ENCODE peak calls at places on chromosome 16, in eight cellular contexts. W is AG04450, J is natural killer cell, X is lung, L is lower leg skin, Y is NCI-H1105 treated with DMSO at 0.1 percent for 48 hours, B is GM04504, M is SW 1271. F is an unnamed sample.

GRCh38 chr16:55510185-55510805 is 1.4 kb downstream of the LPCAT2 start:
- DNase-seq in W (no peak), J (no peak), X (no peak), L (no peak), Y (no peak), B (no peak), M (no peak), F (no peak)

GRCh38 chr16:3458852-3459361 is 15.4 kb downstream of the NAA60 start:
- DNase-seq in W (no peak), J (no peak), X (peak), L (no peak), Y (no peak), B (no peak), M (no peak), F (no peak)

GRCh38 chr16:52547001-52547833 is at the start of gene TOX3:
- DNase-seq in W (no peak), J (no peak), X (no peak), L (no peak), Y (peak), B (no peak), M (no peak), F (no peak)

GRCh38 chr16:9996191-9996590 is 186.0 kb downstream of the GRIN2A start:
- DNase-seq in W (no peak), J (no peak), X (no peak), L (no peak), Y (no peak), B (no peak), M (no peak), F (no peak)

GRCh38 chr16:68446941-68447675 is 1.2 kb downstream of the SMPD3 start:
- DNase-seq in W (no peak), J (no peak), X (no peak), L (peak), Y (peak), B (no peak), M (no peak), F (no peak)

GRCh38 chr16:8469102-8469778 is 121.1 kb downstream of the TMEM114 start:
- DNase-seq in W (no peak), J (no peak), X (no peak), L (no peak), Y (no peak), B (no peak), M (no peak), F (no peak)

GRCh38 chr16:87471278-87472141 is 21.3 kb downstream of the ZCCHC14 start:
- DNase-seq in W (no peak), J (no peak), X (no peak), L (no peak), Y (no peak), B (no peak), M (no peak), F (no peak)

GRCh38 chr16:66728117-66728787 is 23.2 kb downstream of the DYNC1LI2 start:
- DNase-seq in W (no peak), J (no peak), X (peak), L (no peak), Y (peak), B (no peak), M (no peak), F (no peak)

GRCh38 chr16:82146957-82147356 is 23.1 kb downstream of the MPHOSPH6 start:
- DNase-seq in W (no peak), J (no peak), X (no peak), L (no peak), Y (no peak), B (no peak), M (no peak), F (no peak)

GRCh38 chr16:28845173-28846079 is 722 bp downstream of the TUFM start:
- DNase-seq in W (no peak), J (no peak), X (no peak), L (no peak), Y (no peak), B (no peak), M (no peak), F (no peak)

GRCh38 chr16:87548086-87548485 is 54.2 kb upstream of the JPH3 start:
- DNase-seq in W (no peak), J (no peak), X (no peak), L (no peak), Y (no peak), B (no peak), M (no peak), F (no peak)

F was measured in tibial nerve.